ENCODE peak calls at places on chromosomes 12 and 14, in eight cellular contexts. T is fibroblast of gingiva; D is activated T-cell treated with anti-CD3 and anti-CD28 coated beads, Interleukin-2, amount 50 U/mL, for 24 hours; H is fibroblast of lung; Z is T-helper 9 cell; M is T-cell; S is RPMI7951; K is fibroblast of pulmonary artery. W is an unnamed sample.

GRCh38 chr14:41144370-41144769 is 462.3 kb upstream of the LRFN5 start:
- DNase-seq in S (no peak), H (no peak), K (no peak), Z (no peak), D (no peak), M (no peak), T (no peak), W (no peak)

GRCh38 chr12:51246254-51246853 is 7.7 kb downstream of the DAZAP2 start:
- DNase-seq in K (peak), M (peak), T (peak), D (no peak), S (no peak), Z (no peak), H (peak), W (no peak)

GRCh38 chr14:69500096-69500495 is 15.6 kb downstream of the PLEKHD1 start:
- DNase-seq in M (no peak), H (no peak), D (no peak), T (no peak), S (no peak), K (no peak), Z (no peak), W (no peak)

GRCh38 chr12:80636832-80637231 is 70.6 kb upstream of the MYF6 start:
- DNase-seq in D (no peak), H (no peak), S (no peak), K (no peak), T (no peak), Z (no peak), M (no peak), W (no peak)

GRCh38 chr14:71363961-71364360 is 456.7 kb downstream of the PCNX1 start:
- DNase-seq in S (no peak), H (peak), K (peak), Z (no peak), M (no peak), D (no peak), T (peak), W (no peak)

GRCh38 chr12:24551368-24551767 is 397.5 kb downstream of the BCAT1 start:
- DNase-seq in D (no peak), M (no peak), Z (no peak), H (no peak), T (no peak), K (no peak), S (no peak), W (no peak)

GRCh38 chr14:68214431-68214830 is 394.9 kb downstream of the RAD51B start:
- DNase-seq in S (no peak), K (no peak), D (no peak), M (no peak), T (peak), H (no peak), Z (no peak), W (no peak)

GRCh38 chr12:108815369-108815768 is 42.0 kb downstream of the SSH1 start:
- DNase-seq in Z (no peak), S (no peak), M (no peak), H (no peak), D (no peak), T (no peak), K (no peak), W (no peak)

GRCh38 chr12:26278266-26278665 is 82.9 kb downstream of the SSPN start:
- DNase-seq in Z (no peak), H (no peak), M (no peak), K (no peak), D (no peak), T (no peak), S (no peak), W (no peak)

GRCh38 chr12:3515506-3515905 is 24.5 kb downstream of the PRMT8 start:
- DNase-seq in H (no peak), T (no peak), Z (no peak), D (no peak), M (no peak), K (no peak), S (no peak), W (no peak)

GRCh38 chr12:105041186-105041585 is 43.1 kb downstream of the ALDH1L2 start:
- DNase-seq in K (no peak), D (no peak), T (no peak), M (no peak), S (no peak), Z (no peak), H (peak), W (no peak)

GRCh38 chr12:116194935-116195431 is 82.5 kb downstream of the MED13L start:
- DNase-seq in K (no peak), D (peak), S (no peak), Z (peak), M (peak), T (no peak), H (no peak), W (no peak)

GRCh38 chr14:52911904-52912303 is 38.9 kb downstream of the FERMT2 start:
- DNase-seq in K (no peak), M (no peak), T (no peak), D (no peak), Z (no peak), H (no peak), S (no peak), W (no peak)

GRCh38 chr12:67833602-67834001 is 155.6 kb upstream of the IFNG-AS1 start:
- DNase-seq in T (no peak), K (no peak), Z (no peak), M (no peak), S (no peak), D (no peak), H (no peak), W (no peak)

W was measured in mammary epithelial cell.